ENCODE peak calls at places on chromosomes 2 and 18, in six cellular contexts. P is neuronal stem cell, J is mesenchymal stem cell, I is IMR-90, F is H1, U is trophoblast cell. A is an unnamed sample.

GRCh38 chr2:54149623-54150501 is 34.4 kb downstream of the ACYP2 start:
- DNase-seq in F (no peak), J (peak; percentile 45), U (peak; percentile 6), I (peak; percentile 73), P (no peak), A (no peak)

GRCh38 chr2:219175928-219176817 is 552 bp downstream of the CNPPD1 start:
- DNase-seq in I (peak; percentile 26), F (no peak), J (peak; percentile 62), P (peak; percentile 59), U (peak; percentile 33), A (peak; percentile 39)

GRCh38 chr18:32025744-32026143 is 7.1 kb downstream of the RNF125 start:
- DNase-seq in I (no peak), J (no peak), U (no peak), P (no peak), F (no peak), A (no peak)

GRCh38 chr2:172938713-172939375 is 136.8 kb upstream of the MAP3K20 start:
- DNase-seq in U (no peak), F (no peak), I (peak; percentile 31), J (no peak), P (no peak), A (no peak)

GRCh38 chr18:57444301-57444759 is 9.2 kb downstream of the ONECUT2 start:
- DNase-seq in J (no peak), P (no peak), U (no peak), F (no peak), I (no peak), A (no peak)

GRCh38 chr2:28643911-28644334 is 107.7 kb upstream of the PPP1CB start:
- DNase-seq in F (no peak), I (peak; percentile 72), P (no peak), J (peak; percentile 46), U (peak; percentile 91), A (no peak)

GRCh38 chr18:75472391-75472790 is 44.9 kb upstream of the SMIM21 start:
- DNase-seq in F (no peak), U (no peak), P (no peak), J (no peak), I (no peak), A (no peak)

GRCh38 chr2:207482630-207483029 is 47.1 kb upstream of the CREB1 start:
- DNase-seq in I (peak; percentile 88), F (no peak), J (peak; percentile 40), U (no peak), P (no peak), A (no peak)

GRCh38 chr2:160220001-160220400 is 19.9 kb upstream of the ITGB6 start:
- DNase-seq in I (no peak), F (no peak), U (no peak), P (no peak), J (no peak), A (no peak)

GRCh38 chr2:228870993-228871392 is 400.1 kb downstream of the PID1 start:
- DNase-seq in P (no peak), J (no peak), U (no peak), I (no peak), F (no peak), A (no peak)

GRCh38 chr18:26002375-26002774 is 88.0 kb downstream of the SS18 start:
- DNase-seq in J (no peak), U (no peak), F (no peak), I (peak; percentile 31), P (no peak), A (no peak)

GRCh38 chr2:36449943-36450392 is 94.4 kb downstream of the CRIM1 start:
- DNase-seq in I (peak; percentile 58), F (no peak), J (peak; percentile 79), P (no peak), U (no peak), A (no peak)

GRCh38 chr2:158619496-158619895 is 162.7 kb downstream of the PKP4 start:
- DNase-seq in U (no peak), I (peak; percentile 57), J (peak; percentile 61), P (no peak), F (no peak), A (no peak)

GRCh38 chr2:227515742-227516141 is 43.8 kb downstream of the AGFG1 start:
- DNase-seq in P (no peak), U (peak; percentile 46), F (no peak), I (no peak), J (no peak), A (no peak)

GRCh38 chr18:11996190-11996754 is 15.0 kb downstream of the IMPA2 start:
- DNase-seq in F (no peak), P (no peak), I (no peak), U (no peak), J (no peak), A (no peak)

GRCh38 chr2:240904216-240905175 is 1.6 kb upstream of the CROCC2 start:
- DNase-seq in F (no peak), U (no peak), J (no peak), P (no peak), I (no peak), A (no peak)

GRCh38 chr18:51433881-51434280 is 236.4 kb upstream of the MEX3C start:
- DNase-seq in F (no peak), P (no peak), J (no peak), U (peak; percentile 59), I (no peak), A (no peak)

GRCh38 chr18:9210996-9211395 is 74.4 kb downstream of the ANKRD12 start:
- DNase-seq in I (no peak), J (no peak), U (no peak), F (no peak), P (no peak), A (no peak)

GRCh38 chr2:231920366-231920765 is 5.8 kb downstream of the NPPC start:
- DNase-seq in F (no peak), P (no peak), J (no peak), I (no peak), U (no peak), A (no peak)

GRCh38 chr2:231199219-231199618 is 788 bp downstream of the ARMC9 start:
- DNase-seq in F (no peak), P (no peak), U (no peak), J (peak; percentile 60), I (peak; percentile 52), A (no peak)

GRCh38 chr2:174013310-174013751 is 48.2 kb upstream of the SP3 start:
- DNase-seq in F (no peak), P (no peak), I (no peak), U (peak; percentile 92), J (no peak), A (peak; percentile 44)

GRCh38 chr2:236661064-236661761 is 91.6 kb downstream of the ACKR3 start:
- DNase-seq in F (peak; percentile 9), P (peak; percentile 23), U (no peak), J (peak; percentile 38), I (peak; percentile 11), A (peak; percentile 48)

GRCh38 chr18:79405781-79406575 is 10.2 kb downstream of the NFATC1 start:
- DNase-seq in J (no peak), I (no peak), U (no peak), P (no peak), F (no peak), A (no peak)

GRCh38 chr2:65067806-65068553 is 11.8 kb downstream of the CEP68 start:
- DNase-seq in U (no peak), I (no peak), P (no peak), F (no peak), J (no peak), A (no peak)

GRCh38 chr2:122255924-122256323 is 500.5 kb downstream of the TSN start:
- DNase-seq in I (no peak), P (no peak), U (no peak), J (no peak), F (no peak), A (no peak)

GRCh38 chr2:45458909-45459563 is 152.0 kb downstream of the SRBD1 start:
- DNase-seq in P (no peak), J (peak; percentile 58), I (peak; percentile 64), F (no peak), U (peak; percentile 27), A (peak; percentile 35)

DNA sequence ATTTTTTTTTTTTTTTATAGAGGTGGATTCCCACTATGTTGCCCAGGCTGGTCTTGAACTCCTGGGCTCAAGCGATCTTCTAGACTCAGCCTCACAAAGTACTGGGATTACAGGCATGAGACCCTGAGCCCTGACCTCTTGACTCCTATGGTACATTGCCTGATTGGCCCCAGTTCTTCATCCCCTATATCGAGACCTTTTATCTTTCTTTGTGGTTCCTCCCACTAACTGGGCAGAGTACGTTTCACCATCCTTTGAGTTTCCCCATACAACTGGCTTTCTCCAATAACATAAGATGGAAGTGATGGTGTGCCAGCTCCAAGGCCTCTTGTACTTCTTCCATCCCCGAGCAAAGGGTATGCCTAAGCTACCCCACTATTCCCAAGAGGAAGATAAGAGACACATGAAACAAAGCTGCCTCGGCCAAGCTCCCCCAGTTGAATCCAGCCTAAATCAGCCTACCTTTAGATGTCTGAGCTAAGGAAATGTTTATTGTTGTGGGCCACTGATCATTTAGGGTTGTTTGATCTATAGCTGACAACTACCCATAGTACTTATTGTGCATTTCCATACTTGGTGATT is 8.3 kb upstream of the TMEM247 start:
- DNase-seq in P (no peak), J (no peak), U (no peak), I (no peak), F (no peak), A (no peak)
- H4K91ac ChIP-seq in P (no peak overlapping the region), J (no peak overlapping the region), U (no peak overlapping the region), I (no peak overlapping the region), F (no peak overlapping the region), A (no peak overlapping the region)

GRCh38 chr2:55951533-55951932 is 28.0 kb upstream of the EFEMP1 start:
- DNase-seq in I (no peak), P (no peak), J (no peak), U (no peak), F (no peak), A (no peak)

GRCh38 chr2:55948176-55948921 is 24.8 kb upstream of the EFEMP1 start:
- DNase-seq in U (no peak), I (peak; percentile 57), P (no peak), F (no peak), J (no peak), A (no peak)

GRCh38 chr2:55947759-55948158 is 24.2 kb upstream of the EFEMP1 start:
- DNase-seq in P (no peak), F (no peak), J (no peak), U (peak; percentile 8), I (no peak), A (no peak)

GRCh38 chr2:55949211-55949610 is 25.6 kb upstream of the EFEMP1 start:
- DNase-seq in J (no peak), I (no peak), P (no peak), U (no peak), F (no peak), A (no peak)

GRCh38 chr2:55949613-55950012 is 26.0 kb upstream of the EFEMP1 start:
- DNase-seq in U (no peak), J (no peak), F (no peak), P (no peak), I (no peak), A (no peak)
- H4K91ac ChIP-seq in U (no peak overlapping the region), J (no peak overlapping the region), F (no peak overlapping the region), P (no peak overlapping the region), I (no peak overlapping the region), A (no peak overlapping the region)

DNA sequence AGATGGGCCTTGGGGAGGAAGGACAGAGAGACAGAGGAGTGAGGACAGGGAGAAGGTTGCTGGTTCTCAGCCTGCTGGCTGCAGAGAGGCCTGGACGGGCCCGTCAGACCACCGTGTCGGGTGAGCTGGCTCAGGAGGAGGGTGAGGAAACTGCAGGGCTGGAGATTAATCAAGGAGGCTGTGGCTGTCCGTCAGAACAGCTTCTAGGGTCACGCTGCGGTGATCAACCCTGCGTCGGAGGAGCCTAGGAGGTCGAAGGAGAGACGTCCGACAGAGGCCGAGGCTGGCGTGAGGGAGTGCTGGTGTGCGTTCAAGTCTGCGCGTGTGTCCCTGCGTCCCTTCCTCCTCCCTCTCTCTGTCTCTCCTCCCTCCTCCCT is 207.0 kb upstream of the HDAC4 start:
- DNase-seq in P (no peak), I (no peak), U (no peak), F (no peak), J (no peak), A (peak; percentile 28)
- H4K91ac ChIP-seq in P (no peak overlapping the region), I (no peak overlapping the region), U (no peak overlapping the region), F (peak overlapping the region; percentile 3), J (no peak overlapping the region), A (no peak overlapping the region)

GRCh38 chr2:20092226-20092900 is 40.9 kb upstream of the LAPTM4A start:
- DNase-seq in U (no peak), P (no peak), I (no peak), F (no peak), J (no peak), A (no peak)
- H4K91ac ChIP-seq in U (peak overlapping the region; percentile 67), P (no peak overlapping the region), I (peak overlapping the region; percentile 92), F (no peak overlapping the region), J (peak overlapping the region; percentile 80), A (no peak overlapping the region)

A was measured in H9.